ENCODE peak calls at places on chromosome 10, in eight cellular contexts. I, O, X, R, L, V, N and Q are unnamed samples.

GRCh38 chr10:124742418-124743187 is 1.6 kb downstream of the FAM53B start:
- DNase-seq in I (peak; percentile 68), O (peak; percentile 50), L (no peak), V (no peak), R (no peak), N (peak; percentile 57), X (peak; percentile 78), Q (no peak)

GRCh38 chr10:95382596-95382995 is 91.8 kb upstream of the PDLIM1 start:
- DNase-seq in X (no peak), R (no peak), I (no peak), L (no peak), O (no peak), V (no peak), N (no peak), Q (no peak)

GRCh38 chr10:1611936-1612550 is 125.3 kb downstream of the ADARB2 start:
- DNase-seq in O (no peak), X (no peak), V (no peak), L (no peak), I (no peak), N (no peak), R (no peak), Q (no peak)

GRCh38 chr10:123069271-123069670 is 60.5 kb downstream of the ACADSB start:
- DNase-seq in R (no peak), O (no peak), I (no peak), N (no peak), V (no peak), L (no peak), X (no peak), Q (no peak)

GRCh38 chr10:63409465-63410027 is 56.2 kb downstream of the JMJD1C start:
- DNase-seq in O (peak; percentile 9), R (no peak), X (no peak), L (no peak), V (no peak), N (no peak), I (no peak), Q (no peak)

GRCh38 chr10:69475433-69475830 is 24.2 kb downstream of the TSPAN15 start:
- DNase-seq in O (no peak), V (no peak), I (no peak), X (no peak), N (no peak), L (no peak), R (no peak), Q (no peak)

GRCh38 chr10:110506448-110506847 is 8.7 kb downstream of the DUSP5 start:
- DNase-seq in R (no peak), X (no peak), O (no peak), N (no peak), I (no peak), L (no peak), V (no peak), Q (no peak)

GRCh38 chr10:63703113-63703670 is 182.0 kb downstream of the REEP3 start:
- DNase-seq in X (no peak), R (no peak), L (no peak), I (no peak), N (no peak), V (no peak), O (no peak), Q (no peak)

GRCh38 chr10:119296703-119297102 is 89.3 kb downstream of the GRK5 start:
- DNase-seq in R (no peak), I (no peak), N (no peak), L (no peak), V (no peak), O (no peak), X (peak; percentile 85), Q (no peak)

GRCh38 chr10:46292573-46293023 is 5.8 kb downstream of the ANTXRL start:
- DNase-seq in V (peak; percentile 3), N (peak; percentile 17), O (no peak), I (no peak), R (no peak), L (no peak), X (no peak), Q (no peak)

GRCh38 chr10:71272122-71272771 is 46.8 kb upstream of the SLC29A3 start:
- DNase-seq in O (no peak), I (no peak), X (no peak), V (no peak), R (no peak), L (no peak), N (no peak), Q (no peak)

GRCh38 chr10:59561397-59562121 is 148.1 kb downstream of the SLC16A9 start:
- DNase-seq in X (no peak), I (no peak), N (no peak), R (no peak), V (no peak), L (no peak), O (no peak), Q (no peak)

GRCh38 chr10:22278441-22278782 is 37.8 kb upstream of the COMMD3 start:
- DNase-seq in V (no peak), R (no peak), N (no peak), L (no peak), X (no peak), I (no peak), O (no peak), Q (no peak)

GRCh38 chr10:31619410-31620095 is 300.5 kb downstream of the ZEB1 start:
- DNase-seq in V (no peak), N (peak; percentile 28), L (no peak), R (no peak), X (peak; percentile 58), O (no peak), I (no peak), Q (no peak)

GRCh38 chr10:78952686-78953085 is 116.1 kb upstream of the ZMIZ1 start:
- DNase-seq in O (no peak), R (no peak), N (no peak), L (no peak), V (no peak), I (no peak), X (peak; percentile 85), Q (no peak)

GRCh38 chr10:76711374-76711997 is 926.1 kb downstream of the KCNMA1 start:
- DNase-seq in V (no peak), X (no peak), I (no peak), N (no peak), R (no peak), L (no peak), O (no peak), Q (no peak)

GRCh38 chr10:90856261-90856660 is 1.6 kb downstream of the HTR7 start:
- DNase-seq in X (no peak), R (no peak), O (peak; percentile 1), N (no peak), L (no peak), V (no peak), I (no peak), Q (no peak)

GRCh38 chr10:75959209-75959608 is 527.8 kb downstream of the LRMDA start:
- DNase-seq in R (no peak), X (no peak), O (no peak), I (no peak), V (no peak), N (no peak), L (no peak), Q (no peak)

GRCh38 chr10:88125766-88126165 is 262.3 kb downstream of the PTEN start:
- DNase-seq in I (no peak), L (no peak), X (no peak), O (no peak), N (no peak), V (no peak), R (no peak), Q (no peak)

GRCh38 chr10:46314046-46314445 is 27.2 kb downstream of the ANTXRL start:
- DNase-seq in L (no peak), X (no peak), N (no peak), I (peak; percentile 49), O (no peak), R (no peak), V (no peak), Q (no peak)

GRCh38 chr10:110534571-110534970 is 32.9 kb upstream of the SMC3 start:
- DNase-seq in R (no peak), I (no peak), V (no peak), L (no peak), O (no peak), X (no peak), N (no peak), Q (no peak)

GRCh38 chr10:96606216-96606615 is 19.4 kb upstream of the TM9SF3 start:
- DNase-seq in N (no peak), X (no peak), V (no peak), R (no peak), I (no peak), O (no peak), L (no peak), Q (no peak)

GRCh38 chr10:86967481-86967941 is 771 bp upstream of the ADIRF start:
- DNase-seq in V (no peak), I (peak; percentile 63), N (no peak), X (no peak), R (no peak), L (no peak), O (no peak), Q (no peak)

DNA sequence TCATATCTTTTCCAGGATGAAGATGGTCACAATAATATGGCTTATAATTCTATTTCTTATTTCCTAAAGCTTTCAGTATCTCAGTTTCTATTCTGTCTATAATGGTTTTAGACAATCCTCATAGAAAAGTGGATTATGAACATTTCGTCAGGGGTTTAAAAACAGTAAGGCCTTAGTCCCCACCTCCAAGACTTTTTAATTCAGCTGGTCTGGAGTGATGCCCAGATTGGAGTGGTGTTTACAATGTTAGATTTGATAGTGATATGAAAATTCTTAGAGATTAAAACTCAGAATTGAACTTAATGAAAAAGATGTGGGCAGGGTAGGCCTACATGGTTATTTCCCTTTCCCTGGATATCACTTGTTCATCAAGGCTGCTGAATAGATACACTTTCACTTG is 1238.3 kb downstream of the SORCS3 start:
- DNase-seq in N (no peak), V (no peak), L (no peak), I (no peak), X (no peak), O (no peak), R (no peak), Q (no peak)
- H3K9me3 ChIP-seq in N (no peaks in the 10 kb centered on the region), V (no peaks in the 10 kb centered on the region), L (no peaks in the 10 kb centered on the region), I (no peaks in the 10 kb centered on the region), X (no peaks in the 10 kb centered on the region), O (no peaks in the 10 kb centered on the region), R (no peaks in the 10 kb centered on the region), Q (no peaks in the 10 kb centered on the region)

GRCh38 chr10:133093291-133093690 is 5.6 kb downstream of the ADGRA1 start:
- DNase-seq in I (no peak), R (no peak), X (no peak), N (no peak), V (no peak), L (no peak), O (no peak), Q (no peak)
- H3K9me3 ChIP-seq in I (no peaks in the 10 kb centered on the region), R (no peaks in the 10 kb centered on the region), X (no peaks in the 10 kb centered on the region), N (no peaks in the 10 kb centered on the region), V (no peaks in the 10 kb centered on the region), L (no peaks in the 10 kb centered on the region), O (no peaks in the 10 kb centered on the region), Q (no peaks in the 10 kb centered on the region)

DNA sequence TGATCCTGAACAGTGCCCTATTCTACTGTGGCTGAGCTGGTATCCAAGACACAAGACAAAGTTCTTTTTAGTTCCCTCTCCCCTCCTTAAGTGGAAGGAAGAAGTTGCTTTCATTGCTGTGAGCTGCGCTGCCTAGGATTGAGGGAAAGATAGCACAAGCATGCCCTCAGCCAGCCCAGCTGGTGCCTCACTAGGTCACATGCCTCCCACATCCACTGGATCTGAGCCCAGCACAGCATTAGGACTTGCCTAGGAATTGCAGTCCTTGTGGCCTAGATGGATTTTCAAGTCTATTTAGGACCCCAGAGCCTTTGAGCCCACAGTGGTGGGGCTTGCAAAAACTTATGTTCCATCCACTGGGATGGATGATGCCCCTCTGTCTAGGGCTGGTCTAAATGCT is 214.2 kb downstream of the ZNF248 start:
- DNase-seq in O (no peak), V (no peak), I (no peak), X (no peak), R (no peak), N (no peak), L (no peak), Q (no peak)
- H3K9me3 ChIP-seq in O (no peaks in the 10 kb centered on the region), V (peaks cover 4% of the 10 kb centered on the region), I (no peaks in the 10 kb centered on the region), X (no peaks in the 10 kb centered on the region), R (no peaks in the 10 kb centered on the region), N (peaks cover 63% of the 10 kb centered on the region), L (peaks cover 49% of the 10 kb centered on the region), Q (no peaks in the 10 kb centered on the region)

GRCh38 chr10:131820626-131821025 is 80.2 kb upstream of the PPP2R2D start:
- DNase-seq in V (no peak), L (no peak), I (no peak), X (no peak), N (no peak), O (no peak), R (no peak), Q (no peak)
- H3K9me3 ChIP-seq in V (no peaks in the 10 kb centered on the region), L (no peaks in the 10 kb centered on the region), I (no peaks in the 10 kb centered on the region), X (no peaks in the 10 kb centered on the region), N (no peaks in the 10 kb centered on the region), O (no peaks in the 10 kb centered on the region), R (no peaks in the 10 kb centered on the region), Q (no peaks in the 10 kb centered on the region)